ENCODE peak calls at places on chromosomes 13 and 19, in six cellular contexts. F, B, N, M, C and A are unnamed samples.

GRCh38 chr13:81302677-81303076 is 961.8 kb upstream of the SPRY2 start:
- DNase-seq in B (no peak), N (no peak), F (no peak), C (no peak), M (no peak), A (no peak)

GRCh38 chr19:1579222-1579621 is 11.1 kb upstream of the MEX3D start:
- DNase-seq in B (no peak), M (no peak), N (no peak), F (no peak), C (no peak), A (no peak)

GRCh38 chr19:54654447-54655321 is 8.1 kb upstream of the LILRB4 start:
- DNase-seq in F (no peak), B (no peak), C (no peak), M (no peak), N (no peak), A (no peak)

GRCh38 chr19:17536957-17537356 is 18.5 kb upstream of the COLGALT1 start:
- DNase-seq in M (no peak), C (no peak), B (no peak), F (no peak), N (no peak), A (no peak)

GRCh38 chr19:7074705-7075282 is 5.3 kb downstream of the ZNF557 start:
- DNase-seq in F (no peak), M (no peak), C (peak; percentile 2), N (no peak), B (no peak), A (no peak)

GRCh38 chr13:29182216-29182615 is 362.1 kb downstream of the MTUS2 start:
- DNase-seq in C (no peak), N (no peak), F (no peak), M (no peak), B (no peak), A (no peak)

GRCh38 chr13:29434217-29434940 is 161.1 kb downstream of the SLC7A1 start:
- DNase-seq in F (no peak), M (no peak), N (no peak), B (no peak), C (no peak), A (no peak)

GRCh38 chr19:6378498-6378897 is 2.8 kb upstream of the PSPN start:
- DNase-seq in M (no peak), C (no peak), B (no peak), F (no peak), N (no peak), A (no peak)

GRCh38 chr19:39083983-39084731 is at the start of gene ACP7:
- DNase-seq in B (peak; percentile 59), F (no peak), N (no peak), M (no peak), C (no peak), A (no peak)

GRCh38 chr13:23921451-23921888 is 24.2 kb upstream of the C1QTNF9B start:
- DNase-seq in C (peak; percentile 51), N (no peak), M (peak; percentile 31), F (peak; percentile 38), B (peak; percentile 80), A (peak; percentile 33)

GRCh38 chr13:74062933-74063332 is 71.3 kb downstream of the KLF12 start:
- DNase-seq in C (no peak), B (no peak), F (no peak), M (peak; percentile 17), N (peak; percentile 66), A (no peak)

GRCh38 chr19:1173845-1174809 is at the start of gene SBNO2:
- DNase-seq in C (peak; percentile 90), F (peak; percentile 14), N (peak; percentile 88), B (peak; percentile 98), M (no peak), A (peak; percentile 87)

GRCh38 chr13:35770756-35771291 is 294.3 kb upstream of the MAB21L1 start:
- DNase-seq in N (no peak), M (no peak), C (no peak), F (no peak), B (no peak), A (no peak)

GRCh38 chr13:89982406-89983085 is 1364.9 kb upstream of the MIR17HG start:
- DNase-seq in F (no peak), M (no peak), N (no peak), B (no peak), C (no peak), A (no peak)

GRCh38 chr19:4575267-4575793 is 15.8 kb upstream of the SEMA6B start:
- DNase-seq in N (peak; percentile 68), B (peak; percentile 96), C (no peak), F (no peak), M (peak; percentile 76), A (no peak)